ENCODE peak calls at places on chromosomes 6 and 20, in five cellular contexts. C is psoas muscle; S is stimulated activated effector memory CD8-positive, alpha-beta T cell treated with anti-CD3 and anti-CD28 coated beads, Interleukin-12 subunit alpha, Interleukin-12 subunit beta, amount 100 ng/mL, for 72 hours; A is cardiac muscle cell; H is GM20000. T is an unnamed sample.

GRCh38 chr20:63230800-63231268 is 4.9 kb upstream of the BIRC7 start:
- DNase-seq in A (peak; percentile 79), S (no peak), H (no peak), C (peak; percentile 52), T (peak; percentile 58)

GRCh38 chr6:53725791-53726575 is 60.4 kb upstream of the KLHL31 start:
- DNase-seq in A (peak; percentile 82), H (peak; percentile 77), C (peak; percentile 78), S (peak; percentile 86), T (peak; percentile 76)

GRCh38 chr6:93701526-93701925 is 282.2 kb upstream of the EPHA7 start:
- DNase-seq in H (no peak), S (no peak), A (peak; percentile 53), C (no peak), T (no peak)

GRCh38 chr20:23022849-23023248 is 12.3 kb upstream of the SSTR4 start:
- DNase-seq in A (peak; percentile 41), S (no peak), C (no peak), H (no peak), T (no peak)

GRCh38 chr20:49591217-49591865 is 23.4 kb upstream of the PTGIS start:
- DNase-seq in H (no peak), C (no peak), S (peak; percentile 67), A (peak; percentile 84), T (no peak)

GRCh38 chr6:97240222-97240621 is 42.8 kb downstream of the MMS22L start:
- DNase-seq in S (no peak), C (no peak), H (no peak), A (peak; percentile 29), T (no peak)

GRCh38 chr6:53651149-53651763 is 14.3 kb downstream of the KLHL31 start:
- DNase-seq in C (peak; percentile 26), A (peak; percentile 85), S (peak; percentile 61), H (peak; percentile 57), T (peak; percentile 32)

GRCh38 chr6:75166236-75166635 is 39.6 kb downstream of the COL12A1 start:
- DNase-seq in S (no peak), A (no peak), C (no peak), H (no peak), T (no peak)

GRCh38 chr6:27669278-27669797 is 196.4 kb upstream of the ZNF184 start:
- DNase-seq in S (no peak), H (no peak), A (no peak), C (no peak), T (no peak)

GRCh38 chr6:118372413-118372812 is 175.7 kb upstream of the PLN start:
- DNase-seq in C (peak; percentile 19), S (no peak), A (peak; percentile 16), H (no peak), T (peak; percentile 21)

GRCh38 chr6:107973594-107973993 is 15.6 kb upstream of the SEC63 start:
- DNase-seq in A (no peak), C (no peak), S (no peak), H (no peak), T (no peak)

T was measured in heart right ventricle.